ENCODE peak calls at places on chromosomes 3 and 15, in five cellular contexts. One of them, this sample, is unnamed.

GRCh38 chr15:83613716-83614115 is 40.2 kb upstream of the ADAMTSL3 start:
- DNase-seq in activated CD8-positive, alpha-beta memory T cell treated with anti-CD3 and anti-CD28 coated beads for 48 hours: no peak
- DNase-seq in ACHN: peak
- DNase-seq in choroid plexus epithelial cell: peak
- DNase-seq in WERI-Rb-1: no peak
- DNase-seq in this sample: no peak

GRCh38 chr15:28994830-28995180 is 109.0 kb downstream of the APBA2 start:
- DNase-seq in activated CD8-positive, alpha-beta memory T cell treated with anti-CD3 and anti-CD28 coated beads for 48 hours: no peak
- DNase-seq in ACHN: no peak
- DNase-seq in choroid plexus epithelial cell: no peak
- DNase-seq in WERI-Rb-1: no peak
- DNase-seq in this sample: no peak

GRCh38 chr15:89512631-89513030 is 16.2 kb upstream of the RHCG start:
- DNase-seq in activated CD8-positive, alpha-beta memory T cell treated with anti-CD3 and anti-CD28 coated beads for 48 hours: no peak
- DNase-seq in ACHN: no peak
- DNase-seq in choroid plexus epithelial cell: no peak
- DNase-seq in WERI-Rb-1: no peak
- DNase-seq in this sample: no peak

GRCh38 chr15:43441316-43441715 is 51.6 kb downstream of the TP53BP1 start:
- DNase-seq in activated CD8-positive, alpha-beta memory T cell treated with anti-CD3 and anti-CD28 coated beads for 48 hours: no peak
- DNase-seq in ACHN: peak
- DNase-seq in choroid plexus epithelial cell: peak
- DNase-seq in WERI-Rb-1: no peak
- DNase-seq in this sample: no peak

GRCh38 chr15:70560617-70561328 is 202.6 kb downstream of the UACA start:
- DNase-seq in activated CD8-positive, alpha-beta memory T cell treated with anti-CD3 and anti-CD28 coated beads for 48 hours: no peak
- DNase-seq in ACHN: no peak
- DNase-seq in choroid plexus epithelial cell: no peak
- DNase-seq in WERI-Rb-1: no peak
- DNase-seq in this sample: no peak

GRCh38 chr3:183513046-183513706 is 42.3 kb downstream of the KLHL6 start:
- DNase-seq in activated CD8-positive, alpha-beta memory T cell treated with anti-CD3 and anti-CD28 coated beads for 48 hours: no peak
- DNase-seq in ACHN: no peak
- DNase-seq in choroid plexus epithelial cell: no peak
- DNase-seq in WERI-Rb-1: no peak
- DNase-seq in this sample: no peak

GRCh38 chr3:32448686-32449474 is 53.8 kb downstream of the CMTM6 start:
- DNase-seq in activated CD8-positive, alpha-beta memory T cell treated with anti-CD3 and anti-CD28 coated beads for 48 hours: no peak
- DNase-seq in ACHN: no peak
- DNase-seq in choroid plexus epithelial cell: no peak
- DNase-seq in WERI-Rb-1: no peak
- DNase-seq in this sample: no peak

GRCh38 chr3:132843851-132844565 is 121.8 kb upstream of the NPHP3 start:
- DNase-seq in activated CD8-positive, alpha-beta memory T cell treated with anti-CD3 and anti-CD28 coated beads for 48 hours: no peak
- DNase-seq in ACHN: no peak
- DNase-seq in choroid plexus epithelial cell: no peak
- DNase-seq in WERI-Rb-1: no peak
- DNase-seq in this sample: no peak

GRCh38 chr15:27902680-27903385 is 196.3 kb downstream of the OCA2 start:
- DNase-seq in activated CD8-positive, alpha-beta memory T cell treated with anti-CD3 and anti-CD28 coated beads for 48 hours: no peak
- DNase-seq in ACHN: no peak
- DNase-seq in choroid plexus epithelial cell: no peak
- DNase-seq in WERI-Rb-1: no peak
- DNase-seq in this sample: no peak

GRCh38 chr15:68126415-68126814 is 72.3 kb downstream of the PIAS1 start:
- DNase-seq in activated CD8-positive, alpha-beta memory T cell treated with anti-CD3 and anti-CD28 coated beads for 48 hours: no peak
- DNase-seq in ACHN: no peak
- DNase-seq in choroid plexus epithelial cell: no peak
- DNase-seq in WERI-Rb-1: no peak
- DNase-seq in this sample: no peak

GRCh38 chr15:49045691-49046112 is 544 bp downstream of the SECISBP2L start:
- DNase-seq in activated CD8-positive, alpha-beta memory T cell treated with anti-CD3 and anti-CD28 coated beads for 48 hours: no peak
- DNase-seq in ACHN: peak
- DNase-seq in choroid plexus epithelial cell: peak
- DNase-seq in WERI-Rb-1: no peak
- DNase-seq in this sample: peak

GRCh38 chr15:79475312-79475711 is 43.2 kb downstream of the MINAR1 start:
- DNase-seq in activated CD8-positive, alpha-beta memory T cell treated with anti-CD3 and anti-CD28 coated beads for 48 hours: no peak
- DNase-seq in ACHN: no peak
- DNase-seq in choroid plexus epithelial cell: peak
- DNase-seq in WERI-Rb-1: no peak
- DNase-seq in this sample: no peak

GRCh38 chr3:36843065-36844051 is 79.0 kb upstream of the DCLK3 start:
- DNase-seq in activated CD8-positive, alpha-beta memory T cell treated with anti-CD3 and anti-CD28 coated beads for 48 hours: peak
- DNase-seq in ACHN: peak
- DNase-seq in choroid plexus epithelial cell: peak
- DNase-seq in WERI-Rb-1: peak
- DNase-seq in this sample: peak

GRCh38 chr15:71543413-71543812 is 266.9 kb upstream of the NR2E3 start:
- DNase-seq in activated CD8-positive, alpha-beta memory T cell treated with anti-CD3 and anti-CD28 coated beads for 48 hours: no peak
- DNase-seq in ACHN: no peak
- DNase-seq in choroid plexus epithelial cell: no peak
- DNase-seq in WERI-Rb-1: no peak
- DNase-seq in this sample: no peak

GRCh38 chr3:172076212-172076611 is 36.8 kb downstream of the FNDC3B start:
- DNase-seq in activated CD8-positive, alpha-beta memory T cell treated with anti-CD3 and anti-CD28 coated beads for 48 hours: no peak
- DNase-seq in ACHN: peak
- DNase-seq in choroid plexus epithelial cell: no peak
- DNase-seq in WERI-Rb-1: no peak
- DNase-seq in this sample: no peak